ENCODE peak calls at places on chromosome 10, in five cellular contexts. O, I, Y, P and H are unnamed samples.

GRCh38 chr10:77669892-77670291 is 32.3 kb upstream of the KCNMA1 start:
- DNase-seq in O (no peak), I (no peak), P (no peak), Y (no peak), H (no peak)

GRCh38 chr10:34732926-34733325 is 82.2 kb downstream of the PARD3 start:
- DNase-seq in I (no peak), P (no peak), Y (no peak), O (no peak), H (no peak)

GRCh38 chr10:5534880-5535856 is 10.4 kb downstream of the CALML3 start:
- DNase-seq in Y (no peak), O (no peak), I (no peak), P (no peak), H (no peak)

GRCh38 chr10:91298224-91298862 is 77.9 kb downstream of the PCGF5 start:
- DNase-seq in P (peak), I (peak), O (peak), Y (peak), H (peak)

GRCh38 chr10:57973451-57973850 is 294.2 kb downstream of the IPMK start:
- DNase-seq in P (no peak), I (no peak), Y (no peak), O (no peak), H (no peak)

GRCh38 chr10:77643795-77644468 is 6.3 kb upstream of the KCNMA1 start:
- DNase-seq in O (no peak), Y (no peak), P (no peak), I (no peak), H (no peak)

GRCh38 chr10:129958686-129959543 is 5.2 kb downstream of the EBF3 start:
- DNase-seq in Y (no peak), I (no peak), O (no peak), P (no peak), H (no peak)

GRCh38 chr10:16843252-16843870 is 26.1 kb upstream of the RSU1 start:
- DNase-seq in O (no peak), Y (peak), P (no peak), I (no peak), H (no peak)

GRCh38 chr10:24463683-24464426 is 254.9 kb downstream of the KIAA1217 start:
- DNase-seq in P (no peak), Y (no peak), I (no peak), O (no peak), H (no peak)

GRCh38 chr10:132627736-132628512 is 90.3 kb downstream of the INPP5A start:
- DNase-seq in O (no peak), Y (no peak), I (peak), P (no peak), H (no peak)

GRCh38 chr10:7350541-7351195 is 60.2 kb downstream of the SFMBT2 start:
- DNase-seq in I (no peak), Y (no peak), O (no peak), P (no peak), H (no peak)

GRCh38 chr10:72409167-72409566 is 54.4 kb upstream of the DNAJB12 start:
- DNase-seq in P (no peak), I (no peak), O (no peak), Y (no peak), H (no peak)

GRCh38 chr10:89793649-89794254 is 92.4 kb downstream of the KIF20B start:
- DNase-seq in P (no peak), I (no peak), Y (peak), O (no peak), H (peak)

GRCh38 chr10:100529473-100530298 is at the start of gene NDUFB8:
- DNase-seq in O (peak), Y (peak), I (peak), P (peak), H (peak)

GRCh38 chr10:79192677-79193003 is 123.9 kb downstream of the ZMIZ1 start:
- DNase-seq in Y (no peak), O (no peak), P (no peak), I (no peak), H (no peak)

GRCh38 chr10:71137701-71138100 is 74.7 kb upstream of the UNC5B start:
- DNase-seq in I (no peak), P (no peak), Y (no peak), O (no peak), H (no peak)

GRCh38 chr10:43971981-43972380 is 323.3 kb upstream of the ZNF32 start:
- DNase-seq in O (no peak), I (no peak), P (no peak), Y (no peak), H (no peak)

GRCh38 chr10:411597-411996 is 276.3 kb downstream of the ZMYND11 start:
- DNase-seq in Y (no peak), I (no peak), O (no peak), P (no peak), H (no peak)

GRCh38 chr10:112562803-112563663 is 116.0 kb downstream of the VTI1A start:
- DNase-seq in Y (no peak), O (no peak), I (no peak), P (no peak), H (no peak)

GRCh38 chr10:73251683-73252444 is 580 bp downstream of the MRPS16 start:
- DNase-seq in O (no peak), P (no peak), Y (no peak), I (no peak), H (no peak)

GRCh38 chr10:24008164-24009066 is 200.5 kb upstream of the KIAA1217 start:
- DNase-seq in O (no peak), I (no peak), Y (no peak), P (no peak), H (no peak)

GRCh38 chr10:69972951-69973350 is 79.7 kb upstream of the MACROH2A2 start:
- DNase-seq in P (no peak), Y (no peak), I (no peak), O (no peak), H (no peak)

GRCh38 chr10:123270221-123270620 is 116.0 kb downstream of the BUB3 start:
- DNase-seq in P (no peak), Y (no peak), O (no peak), I (no peak), H (no peak)

GRCh38 chr10:44830022-44830421 is 81.1 kb upstream of the TMEM72 start:
- DNase-seq in I (no peak), O (no peak), P (no peak), Y (no peak), H (no peak)

GRCh38 chr10:79001082-79001885 is 67.5 kb upstream of the ZMIZ1 start:
- DNase-seq in Y (no peak), P (no peak), O (no peak), I (no peak), H (no peak)